ENCODE peak calls at places on chromosomes 12 and 14, in six cellular contexts. W, Z, U, Q, E and X are unnamed samples.

GRCh38 chr12:14858513-14858912 is 15.2 kb upstream of the ART4 start:
- DNase-seq in Q (no peak), W (no peak), E (no peak), Z (no peak), U (no peak), X (no peak)

GRCh38 chr14:65910108-65910507 is 497.6 kb downstream of the FUT8 start:
- DNase-seq in W (no peak), Z (no peak), E (no peak), Q (no peak), U (no peak), X (no peak)

GRCh38 chr12:123780956-123781355 is 18.9 kb downstream of the DNAH10 start:
- DNase-seq in U (no peak), W (no peak), Z (no peak), Q (no peak), E (no peak), X (no peak)

GRCh38 chr14:96042218-96042930 is 3.2 kb downstream of the C14orf132 start:
- DNase-seq in Z (no peak), Q (no peak), E (no peak), U (no peak), W (no peak), X (no peak)

GRCh38 chr12:49260165-49260564 is 4.7 kb upstream of the TUBA1C start:
- DNase-seq in Z (no peak), W (no peak), U (no peak), Q (peak; percentile 31), E (no peak), X (no peak)

GRCh38 chr12:71092290-71092689 is 65.5 kb downstream of the TSPAN8 start:
- DNase-seq in E (no peak), Q (no peak), W (no peak), Z (no peak), U (no peak), X (no peak)

GRCh38 chr12:41604830-41605229 is 416.7 kb downstream of the PDZRN4 start:
- DNase-seq in Q (no peak), E (no peak), W (no peak), Z (no peak), U (no peak), X (no peak)

GRCh38 chr12:52396656-52397055 is 9.5 kb downstream of the KRT82 start:
- DNase-seq in W (no peak), Q (no peak), Z (no peak), U (no peak), E (no peak), X (no peak)

GRCh38 chr14:35122696-35123387 is 490 bp downstream of the PRORP start:
- DNase-seq in Z (no peak), Q (no peak), W (peak; percentile 41), U (no peak), E (no peak), X (no peak)

GRCh38 chr14:70498191-70498590 is 36.6 kb downstream of the ADAM20 start:
- DNase-seq in Q (no peak), W (no peak), Z (no peak), U (no peak), E (no peak), X (no peak)

GRCh38 chr12:28351414-28351813 is 161.2 kb downstream of the CCDC91 start:
- DNase-seq in Z (no peak), U (no peak), W (no peak), Q (no peak), E (no peak), X (no peak)

GRCh38 chr12:29921307-29921706 is 137.6 kb upstream of the TMTC1 start:
- DNase-seq in Z (no peak), U (no peak), Q (no peak), E (no peak), W (no peak), X (no peak)

GRCh38 chr14:90883782-90884181 is 67.6 kb upstream of the TTC7B start:
- DNase-seq in Z (no peak), U (no peak), Q (no peak), W (no peak), E (no peak), X (no peak)

GRCh38 chr12:111446044-111446581 is 40.4 kb downstream of the SH2B3 start:
- DNase-seq in U (no peak), Q (no peak), E (no peak), Z (peak; percentile 71), W (peak; percentile 94), X (peak; percentile 58)

GRCh38 chr14:103519043-103519836 is 3.4 kb downstream of the CKB start:
- DNase-seq in Z (no peak), W (peak; percentile 13), U (peak; percentile 15), Q (peak; percentile 39), E (no peak), X (peak; percentile 45)

GRCh38 chr12:124915249-124916236 is 1.1 kb upstream of the UBC start:
- DNase-seq in W (peak; percentile 68), Z (peak; percentile 73), E (no peak), U (peak; percentile 62), Q (no peak), X (peak; percentile 74)

GRCh38 chr12:88184196-88184595 is 42.1 kb downstream of the TMTC3 start:
- DNase-seq in W (no peak), Q (no peak), U (no peak), E (no peak), Z (no peak), X (no peak)

GRCh38 chr14:67532998-67533753 is at the start of gene PLEKHH1:
- DNase-seq in U (peak; percentile 90), Z (peak; percentile 88), Q (peak; percentile 59), W (peak; percentile 92), E (peak; percentile 63), X (peak; percentile 83)

GRCh38 chr12:90074086-90074485 is 365.4 kb upstream of the ATP2B1 start:
- DNase-seq in U (no peak), Q (no peak), W (no peak), E (no peak), Z (no peak), X (no peak)

GRCh38 chr12:97452230-97452629 is 10.4 kb upstream of the RMST start:
- DNase-seq in Z (no peak), E (no peak), W (no peak), Q (no peak), U (no peak), X (no peak)

GRCh38 chr14:75702606-75703261 is 41.7 kb downstream of the TTLL5 start:
- DNase-seq in W (peak; percentile 29), E (no peak), U (peak; percentile 27), Z (no peak), Q (no peak), X (no peak)

GRCh38 chr12:120317258-120318105 is 10.1 kb downstream of the PLA2G1B start:
- DNase-seq in Z (peak; percentile 99), W (peak; percentile 100), Q (peak; percentile 99), U (peak; percentile 100), E (peak; percentile 97), X (peak; percentile 99)
- TF ChIP-seq POLR2A in Z (peak; percentile 94), W (peak; percentile 99), Q (peak; percentile 95), U (peak; percentile 77), E (no peak), X (peak; percentile 96)

GRCh38 chr12:2338381-2338780 is 285.6 kb downstream of the CACNA1C start:
- DNase-seq in E (no peak), Z (no peak), U (no peak), W (no peak), Q (no peak), X (no peak)

GRCh38 chr12:2337031-2338010 is 284.5 kb downstream of the CACNA1C start:
- DNase-seq in E (no peak), U (no peak), W (no peak), Z (no peak), Q (no peak), X (no peak)

GRCh38 chr12:2336409-2336829 is 283.6 kb downstream of the CACNA1C start:
- DNase-seq in Z (no peak), E (no peak), U (peak; percentile 54), Q (no peak), W (no peak), X (no peak)

GRCh38 chr12:2341051-2341751 is 288.4 kb downstream of the CACNA1C start:
- DNase-seq in Z (no peak), W (no peak), E (no peak), Q (no peak), U (no peak), X (peak; percentile 42)

DNA sequence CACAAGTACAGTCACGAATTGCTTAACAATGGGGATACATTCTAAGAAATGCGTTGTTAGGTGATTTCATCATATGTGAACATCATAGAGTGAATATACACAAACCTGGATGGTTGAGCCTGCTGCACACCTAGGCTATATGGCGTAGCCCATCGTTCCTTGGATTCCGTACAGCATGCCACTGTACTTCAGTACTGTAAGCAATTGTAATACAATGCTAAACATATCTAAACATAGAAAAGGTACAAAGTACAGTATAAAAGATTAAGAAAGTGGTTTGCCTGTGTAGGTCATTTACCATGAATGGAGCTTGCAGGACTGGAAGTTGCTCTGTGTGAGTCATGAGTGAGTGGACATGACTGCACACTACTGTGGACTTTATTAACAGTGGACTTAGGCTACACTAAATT is 286.2 kb downstream of the CACNA1C start:
- DNase-seq in Z (peak; percentile 37), E (no peak), W (no peak), Q (no peak), U (no peak), X (no peak)
- H3K4me1 ChIP-seq in Z (peaks cover 42% of the 10 kb centered on the region), E (peaks cover 1% of the 10 kb centered on the region), W (no peaks in the 10 kb centered on the region), Q (no peaks in the 10 kb centered on the region), U (peaks cover 3% of the 10 kb centered on the region), X (no peaks in the 10 kb centered on the region)

GRCh38 chr12:754238-754816 is 1.9 kb downstream of the WNK1 start:
- DNase-seq in Q (no peak), Z (no peak), E (no peak), U (no peak), W (peak; percentile 52), X (peak; percentile 79)

GRCh38 chr12:754871-755562 is 2.6 kb downstream of the WNK1 start:
- DNase-seq in Z (no peak), W (no peak), U (no peak), E (no peak), Q (no peak), X (no peak)

GRCh38 chr12:751828-752672 is at the start of gene WNK1:
- DNase-seq in U (peak; percentile 96), Q (peak; percentile 97), Z (peak; percentile 97), E (peak; percentile 92), W (peak; percentile 97), X (peak; percentile 97)

GRCh38 chr12:752673-753400 is 458 bp downstream of the WNK1 start:
- DNase-seq in E (no peak), U (peak; percentile 66), Q (peak; percentile 73), W (peak; percentile 71), Z (peak; percentile 69), X (peak; percentile 77)

GRCh38 chr12:753401-754237 is 1.2 kb downstream of the WNK1 start:
- DNase-seq in W (peak; percentile 61), E (no peak), Q (peak; percentile 59), Z (peak; percentile 63), U (peak; percentile 66), X (peak; percentile 79)
- TF ChIP-seq POLR2A in W (peak; percentile 29), E (no peak), Q (no peak), Z (peak; percentile 18), U (no peak), X (no peak)

DNA sequence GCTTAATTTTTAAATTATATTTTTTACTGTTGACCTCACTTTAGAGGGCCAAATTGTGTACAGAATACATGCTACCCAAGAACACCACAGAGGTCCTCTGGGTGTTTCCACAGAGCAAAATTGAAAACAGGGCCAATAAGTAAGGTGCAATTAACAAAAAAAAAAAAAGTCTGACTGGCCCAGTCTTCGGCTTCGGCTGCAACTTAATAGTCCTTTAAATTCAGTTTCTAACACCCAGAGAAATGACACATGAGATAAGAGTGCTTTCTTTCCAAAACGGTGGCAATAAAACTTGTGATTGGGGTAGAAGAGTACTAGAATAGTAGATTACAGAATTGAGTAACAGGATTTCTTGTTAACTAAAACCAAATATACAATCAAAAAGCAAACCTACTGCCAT is 81.3 kb downstream of the MED13L start:
- DNase-seq in U (no peak), Q (no peak), Z (no peak), E (no peak), W (no peak), X (no peak)
- H3K4me1 ChIP-seq in U (peaks cover 18% of the 10 kb centered on the region), Q (peaks cover 9% of the 10 kb centered on the region), Z (peaks cover 33% of the 10 kb centered on the region), E (no peaks in the 10 kb centered on the region), W (peaks cover 25% of the 10 kb centered on the region), X (no peaks in the 10 kb centered on the region)